ENCODE peak calls at places on chromosomes 6 and 20, in ten cellular contexts. T, C, Q, D, R, A, V, O, E and M are unnamed samples.
A peak's percentile ranks its signal among the peaks of the same experiment; 100 is the strongest.

GRCh38 chr6:47079638-47080037 is 37.5 kb upstream of the ADGRF1 start:
- DNase-seq in T (no peak), C (no peak), Q (no peak), D (no peak), R (peak; percentile 18), A (no peak), V (no peak), O (no peak), E (no peak), M (no peak)

GRCh38 chr6:18693923-18694322 is 306.8 kb downstream of the RNF144B start:
- DNase-seq in T (no peak), C (no peak), Q (no peak), D (no peak), R (no peak), A (no peak), V (no peak), O (no peak), E (no peak), M (no peak)

GRCh38 chr6:147278891-147279290 is 74.7 kb downstream of the STXBP5 start:
- DNase-seq in T (no peak), C (no peak), Q (no peak), D (no peak), R (no peak), A (no peak), V (no peak), O (no peak), E (no peak), M (no peak)

GRCh38 chr20:2596673-2597279 is 55.7 kb upstream of the NOP56 start:
- DNase-seq in T (no peak), C (no peak), Q (no peak), D (no peak), R (no peak), A (no peak), V (no peak), O (no peak), E (no peak), M (no peak)

GRCh38 chr6:142300302-142300701 is 1.5 kb upstream of the ADGRG6 start:
- DNase-seq in T (no peak), C (no peak), Q (peak; percentile 38), D (no peak), R (no peak), A (no peak), V (no peak), O (no peak), E (no peak), M (no peak)

GRCh38 chr6:10190042-10190441 is 224.8 kb downstream of the TFAP2A start:
- DNase-seq in T (no peak), C (no peak), Q (no peak), D (no peak), R (no peak), A (no peak), V (no peak), O (no peak), E (no peak), M (no peak)

GRCh38 chr20:37856932-37857660 is 45.8 kb upstream of the VSTM2L start:
- DNase-seq in T (no peak), C (peak; percentile 50), Q (no peak), D (no peak), R (no peak), A (no peak), V (no peak), O (no peak), E (no peak), M (no peak)

GRCh38 chr20:53827996-53828672 is 234.5 kb upstream of the ZNF217 start:
- DNase-seq in T (peak; percentile 73), C (peak; percentile 97), Q (peak; percentile 95), D (peak; percentile 70), R (peak; percentile 84), A (no peak), V (no peak), O (no peak), E (peak; percentile 89), M (no peak)